ENCODE peak calls at places on chromosomes 16 and 17, in six cellular contexts. One of them, this sample, is unnamed.

GRCh38 chr16:24728891-24729242 is 584 bp upstream of the TNRC6A start:
- DNase-seq in COR-L47: no peak
- DNase-seq in EL: no peak
- DNase-seq in posterior cingulate gyrus: no peak
- DNase-seq in activated T-helper 1 cell treated with anti-CD3 and anti-CD28 coated beads, Interleukin-2, amount 50 U/mL, for 16 hours: no peak
- DNase-seq in stimulated activated CD4-positive, alpha-beta T cell treated with anti-CD3 and anti-CD28 coated beads, Interleukin-15, amount 100 ng/mL, for 1 hour: peak
- DNase-seq in this sample: no peak

GRCh38 chr17:15039366-15039765 is 225.8 kb downstream of the PMP22 start:
- DNase-seq in COR-L47: no peak
- DNase-seq in stimulated activated CD4-positive, alpha-beta T cell treated with anti-CD3 and anti-CD28 coated beads, Interleukin-15, amount 100 ng/mL, for 1 hour: no peak
- DNase-seq in EL: peak
- DNase-seq in activated T-helper 1 cell treated with anti-CD3 and anti-CD28 coated beads, Interleukin-2, amount 50 U/mL, for 16 hours: no peak
- DNase-seq in posterior cingulate gyrus: no peak
- DNase-seq in this sample: no peak

GRCh38 chr17:9389116-9389515 is 186.5 kb downstream of the STX8 start:
- DNase-seq in posterior cingulate gyrus: no peak
- DNase-seq in stimulated activated CD4-positive, alpha-beta T cell treated with anti-CD3 and anti-CD28 coated beads, Interleukin-15, amount 100 ng/mL, for 1 hour: no peak
- DNase-seq in EL: peak
- DNase-seq in activated T-helper 1 cell treated with anti-CD3 and anti-CD28 coated beads, Interleukin-2, amount 50 U/mL, for 16 hours: no peak
- DNase-seq in COR-L47: no peak
- DNase-seq in this sample: peak

GRCh38 chr16:1194665-1195392 is 30.2 kb downstream of the TPSG1 start:
- DNase-seq in stimulated activated CD4-positive, alpha-beta T cell treated with anti-CD3 and anti-CD28 coated beads, Interleukin-15, amount 100 ng/mL, for 1 hour: no peak
- DNase-seq in activated T-helper 1 cell treated with anti-CD3 and anti-CD28 coated beads, Interleukin-2, amount 50 U/mL, for 16 hours: no peak
- DNase-seq in EL: no peak
- DNase-seq in COR-L47: no peak
- DNase-seq in posterior cingulate gyrus: no peak
- DNase-seq in this sample: no peak

GRCh38 chr16:8868272-8869211 is at the start of gene CARHSP1:
- DNase-seq in activated T-helper 1 cell treated with anti-CD3 and anti-CD28 coated beads, Interleukin-2, amount 50 U/mL, for 16 hours: peak
- DNase-seq in stimulated activated CD4-positive, alpha-beta T cell treated with anti-CD3 and anti-CD28 coated beads, Interleukin-15, amount 100 ng/mL, for 1 hour: peak
- DNase-seq in EL: peak
- DNase-seq in posterior cingulate gyrus: peak
- DNase-seq in COR-L47: peak
- DNase-seq in this sample: peak

GRCh38 chr16:67837811-67838210 is 4.3 kb upstream of the THAP11 start:
- DNase-seq in activated T-helper 1 cell treated with anti-CD3 and anti-CD28 coated beads, Interleukin-2, amount 50 U/mL, for 16 hours: no peak
- DNase-seq in stimulated activated CD4-positive, alpha-beta T cell treated with anti-CD3 and anti-CD28 coated beads, Interleukin-15, amount 100 ng/mL, for 1 hour: no peak
- DNase-seq in COR-L47: no peak
- DNase-seq in posterior cingulate gyrus: no peak
- DNase-seq in EL: no peak
- DNase-seq in this sample: no peak

GRCh38 chr17:55674107-55674506 is 48.6 kb downstream of the TMEM100 start:
- DNase-seq in stimulated activated CD4-positive, alpha-beta T cell treated with anti-CD3 and anti-CD28 coated beads, Interleukin-15, amount 100 ng/mL, for 1 hour: no peak
- DNase-seq in posterior cingulate gyrus: no peak
- DNase-seq in EL: peak
- DNase-seq in activated T-helper 1 cell treated with anti-CD3 and anti-CD28 coated beads, Interleukin-2, amount 50 U/mL, for 16 hours: no peak
- DNase-seq in COR-L47: no peak
- DNase-seq in this sample: no peak

GRCh38 chr16:8798174-8798527 is 512 bp downstream of the PMM2 start:
- DNase-seq in stimulated activated CD4-positive, alpha-beta T cell treated with anti-CD3 and anti-CD28 coated beads, Interleukin-15, amount 100 ng/mL, for 1 hour: no peak
- DNase-seq in COR-L47: no peak
- DNase-seq in EL: no peak
- DNase-seq in activated T-helper 1 cell treated with anti-CD3 and anti-CD28 coated beads, Interleukin-2, amount 50 U/mL, for 16 hours: no peak
- DNase-seq in posterior cingulate gyrus: no peak
- DNase-seq in this sample: no peak

GRCh38 chr17:28133562-28133970 is 91.1 kb downstream of the NLK start:
- DNase-seq in EL: peak
- DNase-seq in stimulated activated CD4-positive, alpha-beta T cell treated with anti-CD3 and anti-CD28 coated beads, Interleukin-15, amount 100 ng/mL, for 1 hour: no peak
- DNase-seq in activated T-helper 1 cell treated with anti-CD3 and anti-CD28 coated beads, Interleukin-2, amount 50 U/mL, for 16 hours: no peak
- DNase-seq in COR-L47: no peak
- DNase-seq in posterior cingulate gyrus: no peak
- DNase-seq in this sample: no peak

GRCh38 chr17:13725286-13725990 is 123.7 kb upstream of the HS3ST3A1 start:
- DNase-seq in activated T-helper 1 cell treated with anti-CD3 and anti-CD28 coated beads, Interleukin-2, amount 50 U/mL, for 16 hours: no peak
- DNase-seq in EL: peak
- DNase-seq in posterior cingulate gyrus: no peak
- DNase-seq in stimulated activated CD4-positive, alpha-beta T cell treated with anti-CD3 and anti-CD28 coated beads, Interleukin-15, amount 100 ng/mL, for 1 hour: no peak
- DNase-seq in COR-L47: no peak
- DNase-seq in this sample: no peak

GRCh38 chr17:6483507-6483906 is 39.3 kb downstream of the PIMREG start:
- DNase-seq in stimulated activated CD4-positive, alpha-beta T cell treated with anti-CD3 and anti-CD28 coated beads, Interleukin-15, amount 100 ng/mL, for 1 hour: no peak
- DNase-seq in EL: no peak
- DNase-seq in posterior cingulate gyrus: no peak
- DNase-seq in COR-L47: no peak
- DNase-seq in activated T-helper 1 cell treated with anti-CD3 and anti-CD28 coated beads, Interleukin-2, amount 50 U/mL, for 16 hours: no peak
- DNase-seq in this sample: no peak

GRCh38 chr17:2450016-2450650 is 49.3 kb upstream of the MNT start:
- DNase-seq in stimulated activated CD4-positive, alpha-beta T cell treated with anti-CD3 and anti-CD28 coated beads, Interleukin-15, amount 100 ng/mL, for 1 hour: no peak
- DNase-seq in posterior cingulate gyrus: no peak
- DNase-seq in COR-L47: no peak
- DNase-seq in activated T-helper 1 cell treated with anti-CD3 and anti-CD28 coated beads, Interleukin-2, amount 50 U/mL, for 16 hours: no peak
- DNase-seq in EL: no peak
- DNase-seq in this sample: no peak

GRCh38 chr17:51764387-51764971 is 394.0 kb downstream of the CA10 start:
- DNase-seq in COR-L47: peak
- DNase-seq in EL: peak
- DNase-seq in posterior cingulate gyrus: peak
- DNase-seq in activated T-helper 1 cell treated with anti-CD3 and anti-CD28 coated beads, Interleukin-2, amount 50 U/mL, for 16 hours: no peak
- DNase-seq in stimulated activated CD4-positive, alpha-beta T cell treated with anti-CD3 and anti-CD28 coated beads, Interleukin-15, amount 100 ng/mL, for 1 hour: no peak
- DNase-seq in this sample: peak

GRCh38 chr17:50062323-50063243 is 6.7 kb downstream of the ITGA3 start:
- DNase-seq in EL: peak
- DNase-seq in COR-L47: peak
- DNase-seq in stimulated activated CD4-positive, alpha-beta T cell treated with anti-CD3 and anti-CD28 coated beads, Interleukin-15, amount 100 ng/mL, for 1 hour: no peak
- DNase-seq in posterior cingulate gyrus: no peak
- DNase-seq in activated T-helper 1 cell treated with anti-CD3 and anti-CD28 coated beads, Interleukin-2, amount 50 U/mL, for 16 hours: no peak
- DNase-seq in this sample: no peak

GRCh38 chr16:27232875-27233605 is 29.7 kb downstream of the KDM8 start:
- DNase-seq in activated T-helper 1 cell treated with anti-CD3 and anti-CD28 coated beads, Interleukin-2, amount 50 U/mL, for 16 hours: no peak
- DNase-seq in COR-L47: no peak
- DNase-seq in EL: no peak
- DNase-seq in posterior cingulate gyrus: no peak
- DNase-seq in stimulated activated CD4-positive, alpha-beta T cell treated with anti-CD3 and anti-CD28 coated beads, Interleukin-15, amount 100 ng/mL, for 1 hour: no peak
- DNase-seq in this sample: no peak

GRCh38 chr17:13297198-13297597 is 279.4 kb upstream of the ELAC2 start:
- DNase-seq in stimulated activated CD4-positive, alpha-beta T cell treated with anti-CD3 and anti-CD28 coated beads, Interleukin-15, amount 100 ng/mL, for 1 hour: no peak
- DNase-seq in activated T-helper 1 cell treated with anti-CD3 and anti-CD28 coated beads, Interleukin-2, amount 50 U/mL, for 16 hours: no peak
- DNase-seq in EL: no peak
- DNase-seq in COR-L47: no peak
- DNase-seq in posterior cingulate gyrus: no peak
- DNase-seq in this sample: no peak

GRCh38 chr16:89312598-89313299 is 95.2 kb downstream of the ZNF778 start:
- DNase-seq in COR-L47: no peak
- DNase-seq in activated T-helper 1 cell treated with anti-CD3 and anti-CD28 coated beads, Interleukin-2, amount 50 U/mL, for 16 hours: no peak
- DNase-seq in EL: no peak
- DNase-seq in posterior cingulate gyrus: no peak
- DNase-seq in stimulated activated CD4-positive, alpha-beta T cell treated with anti-CD3 and anti-CD28 coated beads, Interleukin-15, amount 100 ng/mL, for 1 hour: no peak
- DNase-seq in this sample: no peak

GRCh38 chr16:81562174-81562849 is 117.7 kb downstream of the CMIP start:
- DNase-seq in activated T-helper 1 cell treated with anti-CD3 and anti-CD28 coated beads, Interleukin-2, amount 50 U/mL, for 16 hours: no peak
- DNase-seq in COR-L47: no peak
- DNase-seq in stimulated activated CD4-positive, alpha-beta T cell treated with anti-CD3 and anti-CD28 coated beads, Interleukin-15, amount 100 ng/mL, for 1 hour: no peak
- DNase-seq in EL: peak
- DNase-seq in posterior cingulate gyrus: no peak
- DNase-seq in this sample: no peak

GRCh38 chr16:4411684-4412083 is 4.7 kb downstream of the CORO7 start:
- DNase-seq in posterior cingulate gyrus: peak
- DNase-seq in activated T-helper 1 cell treated with anti-CD3 and anti-CD28 coated beads, Interleukin-2, amount 50 U/mL, for 16 hours: no peak
- DNase-seq in stimulated activated CD4-positive, alpha-beta T cell treated with anti-CD3 and anti-CD28 coated beads, Interleukin-15, amount 100 ng/mL, for 1 hour: no peak
- DNase-seq in EL: no peak
- DNase-seq in COR-L47: no peak
- DNase-seq in this sample: no peak

GRCh38 chr17:39009471-39010085 is 42.4 kb upstream of the FBXO47 start:
- DNase-seq in posterior cingulate gyrus: no peak
- DNase-seq in stimulated activated CD4-positive, alpha-beta T cell treated with anti-CD3 and anti-CD28 coated beads, Interleukin-15, amount 100 ng/mL, for 1 hour: no peak
- DNase-seq in COR-L47: no peak
- DNase-seq in EL: no peak
- DNase-seq in activated T-helper 1 cell treated with anti-CD3 and anti-CD28 coated beads, Interleukin-2, amount 50 U/mL, for 16 hours: no peak
- DNase-seq in this sample: no peak

GRCh38 chr17:71633391-71633849 is 487.4 kb upstream of the SOX9 start:
- DNase-seq in stimulated activated CD4-positive, alpha-beta T cell treated with anti-CD3 and anti-CD28 coated beads, Interleukin-15, amount 100 ng/mL, for 1 hour: no peak
- DNase-seq in COR-L47: no peak
- DNase-seq in posterior cingulate gyrus: no peak
- DNase-seq in EL: peak
- DNase-seq in activated T-helper 1 cell treated with anti-CD3 and anti-CD28 coated beads, Interleukin-2, amount 50 U/mL, for 16 hours: no peak
- DNase-seq in this sample: no peak

GRCh38 chr17:19940722-19941464 is 36.7 kb downstream of the AKAP10 start:
- DNase-seq in COR-L47: no peak
- DNase-seq in stimulated activated CD4-positive, alpha-beta T cell treated with anti-CD3 and anti-CD28 coated beads, Interleukin-15, amount 100 ng/mL, for 1 hour: no peak
- DNase-seq in EL: peak
- DNase-seq in posterior cingulate gyrus: no peak
- DNase-seq in activated T-helper 1 cell treated with anti-CD3 and anti-CD28 coated beads, Interleukin-2, amount 50 U/mL, for 16 hours: no peak
- DNase-seq in this sample: no peak